ENCODE peak calls at places on chromosomes 2 and 18, in five cellular contexts. M is aorta, L is posterior cingulate gyrus, Y is thoracic aorta, X is endothelial cell of umbilical vein. N is an unnamed sample.

GRCh38 chr2:160229591-160229990 is 29.5 kb upstream of the ITGB6 start:
- DNase-seq in M (no peak), L (no peak), Y (no peak), X (peak), N (no peak)

GRCh38 chr2:24873619-24874018 is 46.4 kb downstream of the ADCY3 start:
- DNase-seq in M (no peak), L (no peak), Y (no peak), X (no peak), N (no peak)

GRCh38 chr2:75595541-75596395 is 35.0 kb upstream of the EVA1A start:
- DNase-seq in M (no peak), L (no peak), Y (no peak), X (peak), N (no peak)

GRCh38 chr2:7190587-7191320 is 273.5 kb downstream of the RNF144A start:
- DNase-seq in M (no peak), L (no peak), Y (no peak), X (no peak), N (peak)

GRCh38 chr2:177187631-177188312 is 24.8 kb upstream of the HNRNPA3 start:
- DNase-seq in M (no peak), L (no peak), Y (no peak), X (no peak), N (no peak)

GRCh38 chr2:222915092-222915957 is 54.5 kb downstream of the ACSL3 start:
- DNase-seq in M (no peak), L (no peak), Y (no peak), X (peak), N (no peak)

GRCh38 chr2:127574656-127575055 is 39.2 kb downstream of the MYO7B start:
- DNase-seq in M (no peak), L (no peak), Y (no peak), X (no peak), N (no peak)

GRCh38 chr18:52499018-52499417 is 159.0 kb downstream of the DCC start:
- DNase-seq in M (no peak), L (no peak), Y (no peak), X (no peak), N (no peak)

GRCh38 chr2:187658952-187659525 is 104.8 kb upstream of the TFPI start:
- DNase-seq in M (no peak), L (no peak), Y (no peak), X (peak), N (no peak)

GRCh38 chr2:11465110-11465484 is 864 bp downstream of the E2F6 start:
- DNase-seq in M (no peak), L (no peak), Y (no peak), X (no peak), N (no peak)

GRCh38 chr2:166516712-166517303 is 22.8 kb upstream of the SCN7A start:
- DNase-seq in M (no peak), L (no peak), Y (no peak), X (peak), N (no peak)

GRCh38 chr2:100611079-100612029 is 48.6 kb downstream of the PDCL3 start:
- DNase-seq in M (no peak), L (no peak), Y (no peak), X (no peak), N (no peak)

GRCh38 chr2:162111958-162112850 is 38.2 kb upstream of the DPP4 start:
- DNase-seq in M (no peak), L (no peak), Y (no peak), X (no peak), N (no peak)

GRCh38 chr2:158232476-158232875 is 130.8 kb downstream of the UPP2 start:
- DNase-seq in M (no peak), L (no peak), Y (no peak), X (peak), N (no peak)

GRCh38 chr2:75466708-75467311 is 93.9 kb downstream of the EVA1A start:
- DNase-seq in M (no peak), L (no peak), Y (no peak), X (peak), N (peak)

GRCh38 chr2:84393829-84394228 is 65.3 kb downstream of the SUCLG1 start:
- DNase-seq in M (no peak), L (no peak), Y (no peak), X (no peak), N (no peak)